ENCODE peak calls at places on chromosomes 5 and 9, in five cellular contexts. One of them, this sample, is unnamed. For H3K4me1, the result is how much of the 10 kb centered on the place peaks cover.

GRCh38 chr5:169299651-169300467 is 1.1 kb downstream of the SLIT3 start:
- DNase-seq in stomach: no peak
- DNase-seq in spleen: no peak
- DNase-seq in breast epithelium: no peak
- DNase-seq in prostate gland: no peak
- DNase-seq in this sample: peak

GRCh38 chr9:35666045-35666444 is 1.1 kb upstream of the ARHGEF39 start:
- DNase-seq in breast epithelium: no peak
- DNase-seq in prostate gland: no peak
- DNase-seq in spleen: no peak
- DNase-seq in stomach: no peak
- DNase-seq in this sample: no peak

GRCh38 chr5:96823900-96824351 is 16.2 kb upstream of the ERAP1 start:
- DNase-seq in stomach: no peak
- DNase-seq in prostate gland: peak
- DNase-seq in breast epithelium: no peak
- DNase-seq in spleen: no peak
- DNase-seq in this sample: no peak

GRCh38 chr5:99032234-99033013 is 103.6 kb upstream of the CHD1 start:
- DNase-seq in prostate gland: peak
- DNase-seq in stomach: peak
- DNase-seq in spleen: no peak
- DNase-seq in breast epithelium: no peak
- DNase-seq in this sample: no peak

GRCh38 chr5:96626956-96627355 is 35.2 kb upstream of the CAST start:
- DNase-seq in spleen: no peak
- DNase-seq in breast epithelium: no peak
- DNase-seq in stomach: no peak
- DNase-seq in prostate gland: no peak
- DNase-seq in this sample: no peak

GRCh38 chr9:92543972-92544371 is 8.2 kb upstream of the ECM2 start:
- DNase-seq in breast epithelium: no peak
- DNase-seq in spleen: no peak
- DNase-seq in stomach: no peak
- DNase-seq in prostate gland: no peak
- DNase-seq in this sample: no peak

GRCh38 chr5:6763191-6763590 is 50.0 kb downstream of the TENT4A start:
- DNase-seq in breast epithelium: no peak
- DNase-seq in prostate gland: no peak
- DNase-seq in spleen: no peak
- DNase-seq in stomach: no peak
- DNase-seq in this sample: peak

GRCh38 chr9:83440641-83441040 is 97.6 kb downstream of the FRMD3 start:
- DNase-seq in stomach: peak
- DNase-seq in spleen: no peak
- DNase-seq in breast epithelium: no peak
- DNase-seq in prostate gland: no peak
- DNase-seq in this sample: no peak

GRCh38 chr9:112029921-112030444 is 133.4 kb downstream of the UGCG start:
- DNase-seq in breast epithelium: no peak
- DNase-seq in stomach: peak
- DNase-seq in prostate gland: no peak
- DNase-seq in spleen: no peak
- DNase-seq in this sample: no peak

GRCh38 chr5:137201876-137202275 is 297.2 kb downstream of the SPOCK1 start:
- DNase-seq in stomach: no peak
- DNase-seq in breast epithelium: no peak
- DNase-seq in prostate gland: no peak
- DNase-seq in spleen: no peak
- DNase-seq in this sample: peak

GRCh38 chr5:73443725-73444498 is 4.7 kb downstream of the FOXD1 start:
- DNase-seq in prostate gland: no peak
- DNase-seq in stomach: no peak
- DNase-seq in spleen: no peak
- DNase-seq in breast epithelium: no peak
- DNase-seq in this sample: no peak

GRCh38 chr5:138753794-138754698 is 821 bp downstream of the CTNNA1 start:
- DNase-seq in breast epithelium: peak
- DNase-seq in prostate gland: peak
- DNase-seq in spleen: peak
- DNase-seq in stomach: peak
- DNase-seq in this sample: peak

GRCh38 chr9:117936185-117936758 is 232.1 kb downstream of the TLR4 start:
- DNase-seq in stomach: no peak
- DNase-seq in spleen: no peak
- DNase-seq in breast epithelium: no peak
- DNase-seq in prostate gland: no peak
- DNase-seq in this sample: no peak

GRCh38 chr9:131013771-131014676 is 5.0 kb downstream of the LAMC3 start:
- DNase-seq in prostate gland: no peak
- DNase-seq in stomach: no peak
- DNase-seq in breast epithelium: no peak
- DNase-seq in spleen: no peak
- DNase-seq in this sample: no peak

GRCh38 chr9:1474259-1474658 is 424.1 kb downstream of the DMRT2 start:
- DNase-seq in breast epithelium: no peak
- DNase-seq in spleen: no peak
- DNase-seq in prostate gland: no peak
- DNase-seq in stomach: no peak
- DNase-seq in this sample: no peak

GRCh38 chr9:134631881-134632280 is 9.7 kb upstream of the COL5A1 start:
- DNase-seq in prostate gland: no peak
- DNase-seq in spleen: peak
- DNase-seq in breast epithelium: peak
- DNase-seq in stomach: no peak
- DNase-seq in this sample: no peak

GRCh38 chr5:164422400-164422799 is 917.0 kb downstream of the MAT2B start:
- DNase-seq in stomach: no peak
- DNase-seq in prostate gland: no peak
- DNase-seq in spleen: no peak
- DNase-seq in breast epithelium: no peak
- DNase-seq in this sample: no peak

GRCh38 chr9:22342489-22343217 is 104.0 kb upstream of the DMRTA1 start:
- DNase-seq in breast epithelium: no peak
- DNase-seq in spleen: no peak
- DNase-seq in prostate gland: no peak
- DNase-seq in stomach: no peak
- DNase-seq in this sample: no peak

GRCh38 chr9:77170991-77171699 is 6.2 kb upstream of the VPS13A start:
- DNase-seq in breast epithelium: no peak
- DNase-seq in stomach: no peak
- DNase-seq in prostate gland: no peak
- DNase-seq in spleen: no peak
- DNase-seq in this sample: no peak

GRCh38 chr5:115068239-115069086 is 101.2 kb downstream of the TRIM36 start:
- DNase-seq in prostate gland: no peak
- DNase-seq in breast epithelium: no peak
- DNase-seq in stomach: no peak
- DNase-seq in spleen: no peak
- DNase-seq in this sample: no peak

GRCh38 chr5:141785135-141785534 is 93.1 kb downstream of the PCDH1 start:
- DNase-seq in prostate gland: no peak
- DNase-seq in spleen: peak
- DNase-seq in stomach: peak
- DNase-seq in breast epithelium: no peak
- DNase-seq in this sample: no peak

GRCh38 chr5:154365823-154366222 is 80.0 kb upstream of the SAP30L start:
- DNase-seq in breast epithelium: no peak
- DNase-seq in stomach: no peak
- DNase-seq in spleen: no peak
- DNase-seq in prostate gland: no peak
- DNase-seq in this sample: no peak

GRCh38 chr5:132439521-132440206 is 50.9 kb downstream of the IRF1 start:
- DNase-seq in stomach: no peak
- DNase-seq in breast epithelium: peak
- DNase-seq in spleen: no peak
- DNase-seq in prostate gland: peak
- DNase-seq in this sample: peak

GRCh38 chr5:96582343-96582742 is 79.8 kb upstream of the CAST start:
- DNase-seq in prostate gland: no peak
- DNase-seq in breast epithelium: no peak
- DNase-seq in stomach: no peak
- DNase-seq in spleen: no peak
- DNase-seq in this sample: no peak

GRCh38 chr9:86062845-86063693 is 36.3 kb downstream of the GOLM1 start:
- DNase-seq in stomach: no peak
- DNase-seq in spleen: no peak
- DNase-seq in breast epithelium: no peak
- DNase-seq in prostate gland: no peak
- DNase-seq in this sample: no peak

GRCh38 chr5:179307006-179307800 is 38.1 kb downstream of the ADAMTS2 start:
- DNase-seq in spleen: peak
- DNase-seq in breast epithelium: peak
- DNase-seq in prostate gland: no peak
- DNase-seq in stomach: no peak
- DNase-seq in this sample: peak

GRCh38 chr5:150801117-150801927 is 22.8 kb downstream of the SMIM3 start:
- DNase-seq in spleen: no peak
- DNase-seq in prostate gland: peak
- DNase-seq in breast epithelium: no peak
- DNase-seq in stomach: no peak
- DNase-seq in this sample: no peak

GRCh38 chr5:58457040-58457439 is 2.8 kb downstream of the PLK2 start:
- DNase-seq in prostate gland: no peak
- DNase-seq in stomach: no peak
- DNase-seq in spleen: no peak
- DNase-seq in breast epithelium: no peak
- DNase-seq in this sample: no peak

DNA sequence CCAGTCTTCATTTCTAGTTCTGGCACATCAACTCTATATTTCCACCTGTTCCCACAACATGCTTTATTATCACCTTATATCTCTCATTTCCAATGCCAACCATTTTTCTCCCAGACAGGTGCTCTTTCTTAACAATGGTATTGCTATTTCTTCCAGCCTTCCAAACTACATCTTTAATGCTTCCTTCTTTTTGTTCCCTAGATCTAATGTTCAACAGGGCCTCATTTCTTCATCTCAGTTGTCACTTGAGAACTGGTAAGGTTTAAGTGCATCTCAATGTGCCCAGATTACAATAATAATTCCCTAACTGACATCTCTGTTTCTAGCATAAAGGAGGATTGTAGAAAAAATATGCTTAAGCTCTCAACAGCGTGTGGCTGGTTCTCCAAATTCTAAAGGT is 272.6 kb downstream of the COX7C start:
- DNase-seq in spleen: no peak
- DNase-seq in prostate gland: no peak
- DNase-seq in stomach: no peak
- DNase-seq in breast epithelium: no peak
- DNase-seq in this sample: no peak
- H3K4me3 ChIP-seq in spleen: no peak
- H3K4me3 ChIP-seq in prostate gland: no peak
- H3K4me3 ChIP-seq in stomach: no peak
- H3K4me3 ChIP-seq in breast epithelium: no peak
- H3K4me3 ChIP-seq in this sample: no peak

GRCh38 chr5:55599148-55600050 is 64.6 kb upstream of the PLPP1 start:
- DNase-seq in spleen: no peak
- DNase-seq in prostate gland: no peak
- DNase-seq in stomach: no peak
- DNase-seq in breast epithelium: no peak
- DNase-seq in this sample: no peak
- H3K4me1 ChIP-seq in spleen: under half
- H3K4me1 ChIP-seq in prostate gland: under half
- H3K4me1 ChIP-seq in stomach: under half
- H3K4me1 ChIP-seq in breast epithelium: under half
- H3K4me1 ChIP-seq in this sample: half or more

DNA sequence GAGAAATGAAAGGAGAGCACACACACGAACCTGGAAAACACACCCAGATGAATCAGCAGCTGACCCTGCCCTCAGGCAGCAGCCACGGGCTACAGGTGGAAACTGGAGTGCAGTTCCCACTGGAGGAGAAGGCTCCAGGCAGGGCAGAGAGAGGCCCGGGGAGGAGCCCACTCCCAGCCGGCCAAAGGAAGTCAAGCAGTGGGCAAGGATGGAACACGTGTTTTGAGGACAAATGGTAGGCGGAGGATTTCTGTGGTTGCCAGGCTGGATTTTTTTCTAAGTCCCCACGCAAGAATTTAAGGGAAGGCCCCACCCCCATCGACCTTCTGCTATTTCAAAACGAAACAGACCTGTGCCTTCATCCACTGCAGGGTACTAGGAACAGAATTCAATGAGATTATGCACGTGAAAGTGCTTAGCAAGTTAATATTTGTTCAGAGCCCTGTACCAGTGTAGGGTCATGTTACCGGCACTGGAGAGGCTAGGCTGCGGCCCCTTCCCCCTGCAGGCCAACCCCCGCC is 6.8 kb downstream of the EPB41L4B start:
- DNase-seq in spleen: no peak
- DNase-seq in stomach: peak
- DNase-seq in prostate gland: no peak
- DNase-seq in breast epithelium: no peak
- DNase-seq in this sample: no peak
- TF ChIP-seq POLR2AphosphoS5 in spleen: no peak
- TF ChIP-seq POLR2AphosphoS5 in stomach: no peak
- TF ChIP-seq POLR2AphosphoS5 in prostate gland: no peak
- TF ChIP-seq POLR2AphosphoS5 in breast epithelium: no peak
- TF ChIP-seq POLR2AphosphoS5 in this sample: no peak

DNA sequence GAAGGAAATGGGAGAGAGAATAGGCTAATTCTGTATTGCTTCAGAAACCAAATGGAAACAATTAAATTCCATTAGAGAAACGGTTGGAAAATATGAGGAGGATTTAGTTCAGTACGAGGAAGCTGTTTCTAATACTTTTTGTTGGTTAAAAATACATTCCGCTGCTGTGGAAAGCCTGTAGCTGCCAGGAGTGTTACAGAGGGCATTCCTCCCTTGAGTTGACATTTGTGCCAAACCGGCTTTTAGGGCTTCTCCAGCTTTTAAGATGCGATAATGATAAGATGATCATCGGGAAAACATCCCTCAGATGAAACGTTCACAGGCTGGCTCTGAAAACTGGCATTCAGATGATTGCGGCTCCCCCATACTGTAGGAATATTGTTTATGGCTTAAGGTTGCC is 97.9 kb upstream of the ERBIN start:
- DNase-seq in prostate gland: no peak
- DNase-seq in breast epithelium: no peak
- DNase-seq in stomach: no peak
- DNase-seq in spleen: no peak
- DNase-seq in this sample: no peak
- H3K4me3 ChIP-seq in prostate gland: no peak
- H3K4me3 ChIP-seq in breast epithelium: no peak
- H3K4me3 ChIP-seq in stomach: no peak
- H3K4me3 ChIP-seq in spleen: no peak
- H3K4me3 ChIP-seq in this sample: no peak

DNA sequence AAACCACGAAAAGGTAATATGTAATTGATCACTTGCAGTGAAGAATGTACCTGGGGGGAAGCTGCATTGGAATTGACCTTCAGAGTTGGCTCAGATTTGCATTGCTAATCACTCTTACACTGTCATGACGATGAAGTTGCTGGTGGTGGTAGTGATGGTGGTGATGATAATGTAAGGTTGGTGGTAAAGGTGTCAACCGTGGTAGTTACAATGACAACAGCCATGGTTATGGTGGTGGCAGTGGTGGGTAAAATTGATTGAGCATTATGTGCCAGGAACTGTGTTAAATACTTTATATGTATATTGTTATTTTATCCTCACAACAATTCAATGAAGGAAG is 282.4 kb downstream of the NR3C1 start:
- DNase-seq in stomach: no peak
- DNase-seq in breast epithelium: no peak
- DNase-seq in prostate gland: no peak
- DNase-seq in spleen: no peak
- DNase-seq in this sample: no peak
- H3K4me1 ChIP-seq in stomach: under half
- H3K4me1 ChIP-seq in breast epithelium: under half
- H3K4me1 ChIP-seq in prostate gland: under half
- H3K4me1 ChIP-seq in spleen: under half
- H3K4me1 ChIP-seq in this sample: under half

This sample was measured in sigmoid colon.